ENCODE peak calls at places on chromosomes 13 and 19, in six cellular contexts. B is H9, S is NCI-H1092 treated with DMSO at 0.1 percent for 48 hours, A is NCI-H1436, C is cardiac muscle cell, O is omental fat pad. E is an unnamed sample.

GRCh38 chr13:42001580-42001979 is 40.7 kb upstream of the VWA8 start:
- DNase-seq in B (peak), S (no peak), A (no peak), C (peak), O (peak), E (no peak)

GRCh38 chr19:8132858-8133458 is 16.4 kb downstream of the FBN3 start:
- DNase-seq in B (no peak), S (no peak), A (no peak), C (no peak), O (no peak), E (no peak)

GRCh38 chr13:106302011-106302410 is 233.5 kb downstream of the EFNB2 start:
- DNase-seq in B (no peak), S (no peak), A (no peak), C (no peak), O (no peak), E (no peak)

GRCh38 chr19:33373701-33374405 is at the start of gene CEBPG:
- DNase-seq in B (no peak), S (peak), A (peak), C (peak), O (no peak), E (peak)

GRCh38 chr19:11145147-11145924 is 10.2 kb downstream of the SPC24 start:
- DNase-seq in B (no peak), S (no peak), A (no peak), C (no peak), O (no peak), E (no peak)

GRCh38 chr13:49098771-49099512 is 121.2 kb upstream of the MLNR start:
- DNase-seq in B (no peak), S (no peak), A (no peak), C (peak), O (no peak), E (no peak)

GRCh38 chr19:19304186-19304975 is 15.9 kb downstream of the SUGP1 start:
- DNase-seq in B (no peak), S (no peak), A (no peak), C (no peak), O (no peak), E (no peak)

GRCh38 chr13:34654682-34655081 is 287.4 kb upstream of the NBEA start:
- DNase-seq in B (no peak), S (no peak), A (no peak), C (peak), O (no peak), E (no peak)

GRCh38 chr19:15562145-15562544 is 52.9 kb upstream of the CYP4F8 start:
- DNase-seq in B (no peak), S (no peak), A (no peak), C (no peak), O (no peak), E (no peak)

GRCh38 chr19:6510618-6511017 is 8.5 kb upstream of the TUBB4A start:
- DNase-seq in B (no peak), S (no peak), A (no peak), C (no peak), O (no peak), E (no peak)

GRCh38 chr13:62296812-62297211 is 881.2 kb upstream of the PCDH20 start:
- DNase-seq in B (no peak), S (no peak), A (no peak), C (no peak), O (no peak), E (no peak)

GRCh38 chr19:13574933-13575332 is 68.7 kb upstream of the CACNA1A start:
- DNase-seq in B (peak), S (no peak), A (no peak), C (peak), O (no peak), E (no peak)

GRCh38 chr19:10286803-10287737 is at the start of gene ICAM4:
- DNase-seq in B (peak), S (no peak), A (no peak), C (peak), O (no peak), E (no peak)

GRCh38 chr19:45175663-45176345 is 2.2 kb downstream of the TRAPPC6A start:
- DNase-seq in B (no peak), S (no peak), A (no peak), C (no peak), O (no peak), E (no peak)

GRCh38 chr19:55255618-55256423 is 3.0 kb downstream of the PPP6R1 start:
- DNase-seq in B (no peak), S (no peak), A (no peak), C (peak), O (no peak), E (no peak)

GRCh38 chr19:1807695-1808394 is 4.2 kb downstream of the ATP8B3 start:
- DNase-seq in B (no peak), S (no peak), A (no peak), C (no peak), O (no peak), E (no peak)

GRCh38 chr13:75271851-75272250 is 210.1 kb downstream of the TBC1D4 start:
- DNase-seq in B (no peak), S (no peak), A (no peak), C (peak), O (no peak), E (no peak)

GRCh38 chr13:80359459-80360297 is 18.8 kb upstream of the SPRY2 start:
- DNase-seq in B (peak), S (peak), A (no peak), C (peak), O (no peak), E (no peak)

GRCh38 chr19:17775245-17775927 is 19.6 kb upstream of the B3GNT3 start:
- DNase-seq in B (peak), S (no peak), A (no peak), C (peak), O (peak), E (no peak)

GRCh38 chr19:18287836-18288772 is 6.7 kb upstream of the JUND start:
- DNase-seq in B (peak), S (no peak), A (no peak), C (no peak), O (no peak), E (no peak)

GRCh38 chr13:90630716-90631115 is 716.8 kb upstream of the MIR17HG start:
- DNase-seq in B (no peak), S (no peak), A (no peak), C (no peak), O (no peak), E (no peak)

GRCh38 chr13:23516706-23517105 is 53.5 kb upstream of the TNFRSF19 start:
- DNase-seq in B (no peak), S (no peak), A (no peak), C (peak), O (no peak), E (no peak)

GRCh38 chr19:1503089-1503924 is 9.5 kb downstream of the ADAMTSL5 start:
- DNase-seq in B (peak), S (no peak), A (peak), C (peak), O (no peak), E (no peak)

GRCh38 chr13:99416411-99417121 is 84.7 kb upstream of the TM9SF2 start:
- DNase-seq in B (no peak), S (no peak), A (no peak), C (no peak), O (no peak), E (no peak)

GRCh38 chr19:18488838-18489626 is 32.8 kb downstream of the ELL start:
- DNase-seq in B (peak), S (peak), A (peak), C (no peak), O (no peak), E (no peak)

GRCh38 chr19:1833540-1833939 is 14.7 kb downstream of the REXO1 start:
- DNase-seq in B (no peak), S (no peak), A (no peak), C (no peak), O (no peak), E (no peak)

GRCh38 chr19:38975861-38976271 is 324 bp upstream of the FBXO17 start:
- DNase-seq in B (peak), S (no peak), A (no peak), C (peak), O (no peak), E (no peak)

GRCh38 chr19:36707134-36707533 is 19.7 kb downstream of the ZNF567 start:
- DNase-seq in B (no peak), S (no peak), A (no peak), C (no peak), O (no peak), E (no peak)

GRCh38 chr19:4279530-4280422 is 710 bp downstream of the SHD start:
- DNase-seq in B (no peak), S (peak), A (no peak), C (no peak), O (no peak), E (no peak)

GRCh38 chr13:100541882-100542545 is 46.6 kb downstream of the GGACT start:
- DNase-seq in B (no peak), S (no peak), A (no peak), C (no peak), O (no peak), E (no peak)

GRCh38 chr19:44509478-44509877 is 9.2 kb upstream of the ZNF180 start:
- DNase-seq in B (no peak), S (no peak), A (no peak), C (no peak), O (no peak), E (no peak)

GRCh38 chr13:64855506-64855905 is 2374.6 kb downstream of the PCDH9 start:
- DNase-seq in B (no peak), S (no peak), A (no peak), C (peak), O (no peak), E (no peak)

GRCh38 chr13:69579351-69579750 is 528.3 kb upstream of the ATXN8OS start:
- DNase-seq in B (no peak), S (peak), A (peak), C (no peak), O (no peak), E (no peak)

GRCh38 chr19:17103177-17103576 is 27.6 kb downstream of the MYO9B start:
- DNase-seq in B (peak), S (no peak), A (no peak), C (peak), O (no peak), E (no peak)